ENCODE peak calls at places on chromosomes 5 and 9, in eight cellular contexts. Q is HL-60, L is ELR, S is B cell, X is HFF-Myc, M is non-pigmented ciliary epithelial cell, I is A549, T is Right ventricle myocardium superior. Y is an unnamed sample.

GRCh38 chr5:138805096-138805495 is 51.9 kb downstream of the CTNNA1 start:
- DNase-seq in Q (no peak), L (no peak), S (no peak), X (no peak), M (no peak), I (no peak), T (no peak), Y (no peak)

GRCh38 chr5:95976606-95977005 is 15.0 kb upstream of the ELL2 start:
- DNase-seq in Q (no peak), L (no peak), S (no peak), X (no peak), M (no peak), I (no peak), T (no peak), Y (no peak)

GRCh38 chr9:6525326-6526040 is 112.5 kb downstream of the UHRF2 start:
- DNase-seq in Q (no peak), L (no peak), S (no peak), X (no peak), M (peak), I (no peak), T (no peak), Y (no peak)

GRCh38 chr5:1502046-1502736 is 21.6 kb downstream of the LPCAT1 start:
- DNase-seq in Q (peak), L (no peak), S (peak), X (no peak), M (no peak), I (no peak), T (peak), Y (peak)

GRCh38 chr5:143882520-143882919 is 70.6 kb downstream of the HMHB1 start:
- DNase-seq in Q (no peak), L (peak), S (no peak), X (no peak), M (no peak), I (no peak), T (no peak), Y (no peak)

GRCh38 chr9:94743035-94743954 is 16.8 kb downstream of the AOPEP start:
- DNase-seq in Q (no peak), L (no peak), S (no peak), X (no peak), M (no peak), I (no peak), T (no peak), Y (no peak)

GRCh38 chr5:11737010-11737409 is 167.2 kb downstream of the CTNND2 start:
- DNase-seq in Q (no peak), L (no peak), S (no peak), X (no peak), M (no peak), I (no peak), T (no peak), Y (no peak)

GRCh38 chr5:38790891-38791290 is 54.9 kb upstream of the OSMR start:
- DNase-seq in Q (no peak), L (no peak), S (no peak), X (no peak), M (no peak), I (no peak), T (no peak), Y (no peak)

GRCh38 chr9:120655005-120655622 is 59.2 kb downstream of the MEGF9 start:
- DNase-seq in Q (no peak), L (peak), S (no peak), X (no peak), M (peak), I (no peak), T (no peak), Y (no peak)

GRCh38 chr9:125409637-125410521 is 148.3 kb downstream of the GAPVD1 start:
- DNase-seq in Q (peak), L (peak), S (no peak), X (peak), M (no peak), I (peak), T (peak), Y (peak)

GRCh38 chr5:11007251-11007650 is 246.2 kb upstream of the DAP start:
- DNase-seq in Q (no peak), L (no peak), S (no peak), X (peak), M (no peak), I (no peak), T (peak), Y (no peak)

GRCh38 chr9:35277649-35278359 is 116.0 kb downstream of the UNC13B start:
- DNase-seq in Q (no peak), L (peak), S (no peak), X (no peak), M (peak), I (no peak), T (no peak), Y (no peak)

GRCh38 chr9:75152416-75152815 is 64.1 kb downstream of the OSTF1 start:
- DNase-seq in Q (no peak), L (no peak), S (no peak), X (no peak), M (no peak), I (no peak), T (no peak), Y (no peak)

GRCh38 chr5:134432174-134432573 is 20.5 kb upstream of the CDKN2AIPNL start:
- DNase-seq in Q (no peak), L (no peak), S (no peak), X (no peak), M (no peak), I (no peak), T (no peak), Y (no peak)

GRCh38 chr9:2059131-2059929 is 44.2 kb downstream of the SMARCA2 start:
- DNase-seq in Q (no peak), L (no peak), S (no peak), X (no peak), M (no peak), I (no peak), T (no peak), Y (no peak)

GRCh38 chr9:135488013-135488330 is 8.4 kb downstream of the PPP1R26 start:
- DNase-seq in Q (no peak), L (no peak), S (peak), X (no peak), M (no peak), I (no peak), T (no peak), Y (no peak)

GRCh38 chr5:171595801-171596231 is 176.4 kb downstream of the FGF18 start:
- DNase-seq in Q (no peak), L (peak), S (no peak), X (peak), M (peak), I (peak), T (no peak), Y (no peak)

GRCh38 chr5:1732955-1733354 is 66.7 kb downstream of the MRPL36 start:
- DNase-seq in Q (no peak), L (no peak), S (no peak), X (no peak), M (no peak), I (no peak), T (no peak), Y (no peak)

GRCh38 chr9:70402213-70402612 is 12.2 kb downstream of the KLF9 start:
- DNase-seq in Q (no peak), L (no peak), S (no peak), X (no peak), M (no peak), I (no peak), T (no peak), Y (no peak)

GRCh38 chr5:173697931-173698579 is 81.6 kb upstream of the BOD1 start:
- DNase-seq in Q (no peak), L (no peak), S (peak), X (no peak), M (no peak), I (no peak), T (no peak), Y (no peak)

GRCh38 chr5:169460896-169461295 is 122.7 kb upstream of the SPDL1 start:
- DNase-seq in Q (no peak), L (no peak), S (no peak), X (no peak), M (no peak), I (no peak), T (no peak), Y (no peak)

Y was measured in GM13977.